ENCODE peak calls at places on chromosomes 13 and 19, in nine cellular contexts. K is uterus; B is mesenchymal stem cell; C is Peyer's patch; W is WERI-Rb-1; H is PC-3; D is heart right ventricle; T is neuronal stem cell; F is CD4-positive, alpha-beta memory T cell. E is an unnamed sample.

GRCh38 chr19:51572415-51572814 is 1.3 kb downstream of the ZNF175 start:
- DNase-seq in W (no peak), F (no peak), B (peak; percentile 3), K (no peak), T (no peak), C (no peak), D (no peak), H (peak; percentile 61), E (peak; percentile 24)

GRCh38 chr19:49432141-49433073 is 7.2 kb downstream of the GFY start:
- DNase-seq in T (no peak), F (peak; percentile 43), C (no peak), D (no peak), K (no peak), B (no peak), W (no peak), H (no peak), E (no peak)

GRCh38 chr13:31538067-31539042 is 201.0 kb upstream of the RXFP2 start:
- DNase-seq in T (no peak), H (peak; percentile 59), C (no peak), D (no peak), F (no peak), W (no peak), K (no peak), B (peak; percentile 25), E (peak; percentile 82)

GRCh38 chr19:7944177-7944761 is 803 bp upstream of the TIMM44 start:
- DNase-seq in H (peak; percentile 97), K (peak; percentile 90), C (peak; percentile 89), W (peak; percentile 86), F (peak; percentile 82), T (peak; percentile 89), D (peak; percentile 86), B (peak; percentile 96), E (peak; percentile 92)

GRCh38 chr13:46178821-46179220 is 3.2 kb downstream of the LCP1 start:
- DNase-seq in H (no peak), B (no peak), C (no peak), D (no peak), W (no peak), F (no peak), T (no peak), K (no peak), E (no peak)

GRCh38 chr13:29640665-29641064 is 45.2 kb upstream of the SLC7A1 start:
- DNase-seq in H (no peak), T (no peak), C (no peak), D (no peak), K (no peak), B (no peak), W (no peak), F (no peak), E (no peak)

GRCh38 chr19:35000647-35001501 is 751 bp downstream of the GRAMD1A start:
- DNase-seq in K (no peak), T (no peak), F (peak; percentile 56), H (peak; percentile 30), D (no peak), W (no peak), C (peak; percentile 63), B (peak; percentile 67), E (peak; percentile 31)

GRCh38 chr13:100773429-100773828 is 98.8 kb upstream of the TMTC4 start:
- DNase-seq in F (no peak), T (no peak), D (no peak), K (no peak), W (no peak), H (no peak), B (no peak), C (no peak), E (no peak)

GRCh38 chr19:35262101-35262761 is 6.5 kb upstream of the USF2 start:
- DNase-seq in F (no peak), W (peak; percentile 5), K (no peak), B (no peak), C (peak; percentile 44), D (no peak), H (no peak), T (no peak), E (no peak)

GRCh38 chr19:50493171-50493570 is 16.5 kb upstream of the GARIN5A start:
- DNase-seq in K (no peak), F (no peak), D (no peak), W (no peak), B (no peak), H (no peak), C (peak; percentile 22), T (no peak), E (no peak)

GRCh38 chr19:46271488-46272197 is 25.2 kb upstream of the HIF3A start:
- DNase-seq in K (peak; percentile 45), F (no peak), T (no peak), H (peak; percentile 77), W (no peak), B (peak; percentile 95), D (no peak), C (no peak), E (peak; percentile 91)

GRCh38 chr13:48739346-48740037 is 85.8 kb downstream of the CYSLTR2 start:
- DNase-seq in C (no peak), W (no peak), F (no peak), T (no peak), H (no peak), K (no peak), D (no peak), B (peak; percentile 51), E (no peak)

GRCh38 chr19:2869618-2870017 is 2.5 kb downstream of the ZNF556 start:
- DNase-seq in H (no peak), C (no peak), D (no peak), F (no peak), W (no peak), T (no peak), B (no peak), K (no peak), E (no peak)

GRCh38 chr19:18420931-18421330 is 1.7 kb downstream of the SSBP4 start:
- DNase-seq in D (no peak), B (no peak), H (no peak), W (no peak), C (no peak), K (peak; percentile 34), T (no peak), F (no peak), E (no peak)

GRCh38 chr13:99053636-99054233 is 75.9 kb upstream of the DOCK9 start:
- DNase-seq in C (no peak), D (no peak), W (peak; percentile 97), T (no peak), K (no peak), B (no peak), F (no peak), H (no peak), E (no peak)

GRCh38 chr13:99058527-99059495 is 80.9 kb upstream of the DOCK9 start:
- DNase-seq in C (no peak), D (no peak), F (no peak), W (no peak), K (no peak), H (no peak), B (no peak), T (no peak), E (no peak)

GRCh38 chr13:99056381-99057014 is 78.6 kb upstream of the DOCK9 start:
- DNase-seq in H (peak; percentile 70), D (no peak), C (no peak), K (no peak), F (no peak), T (no peak), B (no peak), W (no peak), E (no peak)

GRCh38 chr13:99057310-99057975 is 79.6 kb upstream of the DOCK9 start:
- DNase-seq in C (no peak), W (no peak), K (peak; percentile 43), D (no peak), T (no peak), H (peak; percentile 50), B (peak; percentile 43), F (no peak), E (no peak)

GRCh38 chr13:99055286-99056073 is 77.6 kb upstream of the DOCK9 start:
- DNase-seq in C (no peak), F (peak; percentile 18), T (no peak), W (no peak), B (no peak), K (no peak), D (no peak), H (no peak), E (no peak)
- H3K27ac ChIP-seq in C (no peak overlapping the region), F (no peak overlapping the region), T (no peak overlapping the region), W (peak overlapping the region; percentile 87), B (no peak overlapping the region), K (peak overlapping the region; percentile 40), D (no peak overlapping the region), H (peak overlapping the region; percentile 68), E (no peak overlapping the region)

DNA sequence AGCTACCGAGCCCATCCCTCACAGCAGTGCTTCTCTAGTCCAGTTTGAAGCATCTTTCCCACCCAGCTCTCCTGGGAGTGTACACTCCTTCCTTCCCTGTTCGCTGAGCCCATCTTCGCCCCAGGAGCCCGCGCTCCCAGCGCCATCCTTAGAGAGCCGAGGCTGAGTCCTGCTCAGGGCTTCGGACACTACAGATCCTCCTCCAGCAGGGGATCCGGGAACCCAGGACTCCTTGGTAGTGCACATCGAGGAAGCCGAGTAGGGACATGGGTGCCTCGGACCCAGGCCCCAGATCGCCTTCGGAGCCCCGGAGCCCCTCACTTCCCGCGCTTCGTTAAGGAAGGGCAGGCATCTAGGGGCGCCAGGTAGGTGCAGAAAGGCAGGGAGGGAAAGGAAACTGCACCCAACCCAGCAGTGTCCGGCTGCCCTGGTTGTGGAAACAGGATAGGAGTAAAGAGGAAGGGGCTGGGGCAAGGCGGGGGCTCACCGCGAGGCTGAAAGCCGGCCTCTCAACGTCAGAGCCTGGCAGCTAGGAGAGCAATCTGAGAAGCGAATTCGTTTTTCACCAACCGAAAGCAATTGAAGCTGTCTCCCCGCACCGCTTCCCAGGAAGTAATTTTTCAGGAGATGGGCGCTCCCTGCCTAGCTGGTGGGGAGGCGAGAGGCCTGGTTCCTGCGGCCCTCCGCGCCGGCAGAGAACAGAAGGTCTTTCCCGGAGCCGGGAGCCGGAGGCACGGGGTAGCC is 1.0 kb downstream of the PDX1 start:
- DNase-seq in H (peak; percentile 26), D (no peak), C (peak; percentile 56), F (no peak), W (peak; percentile 40), T (peak; percentile 36), K (no peak), B (peak; percentile 45), E (no peak)
- H3K4me3 ChIP-seq in H (peak overlapping the region; percentile 76), D (peak overlapping the region; percentile 41), C (peak overlapping the region; percentile 38), F (peak overlapping the region; percentile 2), W (peak overlapping the region; percentile 42), T (peak overlapping the region; percentile 48), K (peak overlapping the region; percentile 9), B (peak overlapping the region; percentile 71), E (no peak overlapping the region)

GRCh38 chr19:10321417-10321797 is 5.6 kb upstream of the FDX2 start:
- DNase-seq in W (no peak), K (no peak), C (peak; percentile 83), D (no peak), H (no peak), B (no peak), T (no peak), F (no peak), E (no peak)
- H3K27ac ChIP-seq in W (no peak overlapping the region), K (no peak overlapping the region), C (peak overlapping the region; percentile 92), D (no peak overlapping the region), H (no peak overlapping the region), B (no peak overlapping the region), T (no peak overlapping the region), F (no peak overlapping the region), E (no peak overlapping the region)

DNA sequence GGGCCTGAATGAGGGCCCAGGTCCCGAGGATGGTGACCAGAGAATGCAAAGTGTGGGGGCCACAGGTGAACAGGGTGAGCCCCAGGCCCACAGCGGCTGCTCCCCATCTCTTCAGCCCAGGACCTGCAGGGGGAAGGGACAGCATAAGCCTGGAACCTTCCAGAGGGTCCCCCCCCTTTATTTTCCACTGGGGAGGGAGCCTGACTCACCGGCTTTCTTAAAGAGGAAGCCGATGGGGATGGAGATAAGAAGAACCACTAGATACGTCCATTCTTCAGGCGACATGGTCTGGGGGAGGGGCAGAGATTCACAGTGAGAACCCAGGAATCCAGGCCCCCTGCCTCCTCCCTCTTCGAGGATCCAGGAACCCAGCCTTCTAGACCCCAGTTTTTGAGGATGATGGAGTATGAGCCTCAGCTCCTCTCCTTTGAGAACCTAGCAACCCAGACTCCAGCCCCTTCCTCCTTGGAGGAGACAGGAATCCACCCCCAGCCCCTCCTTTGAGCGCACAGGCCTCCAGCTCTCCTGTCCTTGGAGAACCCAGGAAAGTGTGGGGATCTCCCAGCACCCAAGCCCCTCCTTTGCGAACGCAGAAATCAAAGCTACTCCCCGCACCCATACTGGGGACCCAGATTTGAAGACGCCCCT is 1.0 kb downstream of the MBOAT7 start:
- DNase-seq in C (no peak), K (peak; percentile 43), F (peak; percentile 31), H (peak; percentile 54), D (no peak), B (peak; percentile 65), W (no peak), T (no peak), E (peak; percentile 60)
- H3K4me3 ChIP-seq in C (peak overlapping the region; percentile 77), K (peak overlapping the region; percentile 53), F (peak overlapping the region; percentile 76), H (peak overlapping the region; percentile 74), D (peak overlapping the region; percentile 86), B (peak overlapping the region; percentile 89), W (peak overlapping the region; percentile 49), T (peak overlapping the region; percentile 96), E (peak overlapping the region; percentile 71)

E was measured in brain microvascular endothelial cell.